ENCODE peak calls at places on chromosomes 13 and 19, in five cellular contexts. One of them, this sample, is unnamed.

GRCh38 chr13:110012102-110012739 is 225.8 kb upstream of the IRS2 start:
- DNase-seq in ACHN: peak; percentile 97
- DNase-seq in HEK293T: no peak
- DNase-seq in stimulated activated CD8-positive, alpha-beta memory T cell treated with anti-CD3 and anti-CD28 coated beads, Interleukin-2, amount 100 ng/mL, for 48 hours: no peak
- DNase-seq in A549: peak; percentile 91
- DNase-seq in this sample: no peak

GRCh38 chr19:55654833-55655647 is at the start of gene U2AF2:
- DNase-seq in ACHN: peak; percentile 84
- DNase-seq in HEK293T: peak; percentile 92
- DNase-seq in stimulated activated CD8-positive, alpha-beta memory T cell treated with anti-CD3 and anti-CD28 coated beads, Interleukin-2, amount 100 ng/mL, for 48 hours: peak; percentile 93
- DNase-seq in A549: peak; percentile 96
- DNase-seq in this sample: peak; percentile 97

GRCh38 chr13:50626031-50626643 is 217.4 kb downstream of the DLEU7 start:
- DNase-seq in ACHN: no peak
- DNase-seq in HEK293T: no peak
- DNase-seq in stimulated activated CD8-positive, alpha-beta memory T cell treated with anti-CD3 and anti-CD28 coated beads, Interleukin-2, amount 100 ng/mL, for 48 hours: no peak
- DNase-seq in A549: no peak
- DNase-seq in this sample: no peak

GRCh38 chr19:47623151-47623920 is 14.4 kb downstream of the BICRA start:
- DNase-seq in ACHN: no peak
- DNase-seq in HEK293T: no peak
- DNase-seq in stimulated activated CD8-positive, alpha-beta memory T cell treated with anti-CD3 and anti-CD28 coated beads, Interleukin-2, amount 100 ng/mL, for 48 hours: no peak
- DNase-seq in A549: no peak
- DNase-seq in this sample: no peak

GRCh38 chr13:95709101-95709500 is 32.2 kb downstream of the DNAJC3 start:
- DNase-seq in ACHN: no peak
- DNase-seq in HEK293T: no peak
- DNase-seq in stimulated activated CD8-positive, alpha-beta memory T cell treated with anti-CD3 and anti-CD28 coated beads, Interleukin-2, amount 100 ng/mL, for 48 hours: no peak
- DNase-seq in A549: no peak
- DNase-seq in this sample: no peak

GRCh38 chr13:24313449-24313848 is 4.1 kb downstream of the C1QTNF9 start:
- DNase-seq in ACHN: no peak
- DNase-seq in HEK293T: no peak
- DNase-seq in stimulated activated CD8-positive, alpha-beta memory T cell treated with anti-CD3 and anti-CD28 coated beads, Interleukin-2, amount 100 ng/mL, for 48 hours: no peak
- DNase-seq in A549: peak; percentile 11
- DNase-seq in this sample: no peak

GRCh38 chr19:10979950-10980349 is 19.1 kb downstream of the SMARCA4 start:
- DNase-seq in ACHN: no peak
- DNase-seq in HEK293T: no peak
- DNase-seq in stimulated activated CD8-positive, alpha-beta memory T cell treated with anti-CD3 and anti-CD28 coated beads, Interleukin-2, amount 100 ng/mL, for 48 hours: no peak
- DNase-seq in A549: no peak
- DNase-seq in this sample: no peak

GRCh38 chr19:3556978-3557460 is 367 bp downstream of the MFSD12 start:
- DNase-seq in ACHN: peak; percentile 44
- DNase-seq in HEK293T: no peak
- DNase-seq in stimulated activated CD8-positive, alpha-beta memory T cell treated with anti-CD3 and anti-CD28 coated beads, Interleukin-2, amount 100 ng/mL, for 48 hours: peak; percentile 57
- DNase-seq in A549: no peak
- DNase-seq in this sample: no peak

GRCh38 chr19:17172624-17173345 is 42.4 kb upstream of the USE1 start:
- DNase-seq in ACHN: no peak
- DNase-seq in HEK293T: no peak
- DNase-seq in stimulated activated CD8-positive, alpha-beta memory T cell treated with anti-CD3 and anti-CD28 coated beads, Interleukin-2, amount 100 ng/mL, for 48 hours: no peak
- DNase-seq in A549: no peak
- DNase-seq in this sample: no peak

GRCh38 chr13:112966776-112967175 is 2.2 kb upstream of the MCF2L start:
- DNase-seq in ACHN: no peak
- DNase-seq in HEK293T: no peak
- DNase-seq in stimulated activated CD8-positive, alpha-beta memory T cell treated with anti-CD3 and anti-CD28 coated beads, Interleukin-2, amount 100 ng/mL, for 48 hours: no peak
- DNase-seq in A549: no peak
- DNase-seq in this sample: no peak

GRCh38 chr13:105804561-105805190 is 730.8 kb downstream of the EFNB2 start:
- DNase-seq in ACHN: no peak
- DNase-seq in HEK293T: no peak
- DNase-seq in stimulated activated CD8-positive, alpha-beta memory T cell treated with anti-CD3 and anti-CD28 coated beads, Interleukin-2, amount 100 ng/mL, for 48 hours: no peak
- DNase-seq in A549: no peak
- DNase-seq in this sample: no peak

GRCh38 chr19:41222240-41222639 is 3.2 kb downstream of the AXL start:
- DNase-seq in ACHN: no peak
- DNase-seq in HEK293T: no peak
- DNase-seq in stimulated activated CD8-positive, alpha-beta memory T cell treated with anti-CD3 and anti-CD28 coated beads, Interleukin-2, amount 100 ng/mL, for 48 hours: no peak
- DNase-seq in A549: no peak
- DNase-seq in this sample: no peak

This sample was measured in progenitor cell of endocrine pancreas.